ENCODE peak calls at places on chromosome 17, in four cellular contexts. One of them, this sample, is unnamed.

GRCh38 chr17:68290268-68290954 is 516 bp downstream of the SLC16A6 start:
- DNase-seq in activated CD4-positive, alpha-beta T cell treated with anti-CD3 and anti-CD28 coated beads, Interleukin-2, amount 10 ng/mL, durations not matched to agents 7 days and 5 days: peak
- DNase-seq in HuH-7: peak
- DNase-seq in CD8-positive, alpha-beta memory T cell: peak
- DNase-seq in this sample: no peak

GRCh38 chr17:42725143-42725542 is 19.7 kb downstream of the EZH1 start:
- DNase-seq in CD8-positive, alpha-beta memory T cell: no peak
- DNase-seq in activated CD4-positive, alpha-beta T cell treated with anti-CD3 and anti-CD28 coated beads, Interleukin-2, amount 10 ng/mL, durations not matched to agents 7 days and 5 days: no peak
- DNase-seq in HuH-7: no peak
- DNase-seq in this sample: no peak

GRCh38 chr17:13297198-13297597 is 279.4 kb upstream of the ELAC2 start:
- DNase-seq in CD8-positive, alpha-beta memory T cell: no peak
- DNase-seq in HuH-7: peak
- DNase-seq in activated CD4-positive, alpha-beta T cell treated with anti-CD3 and anti-CD28 coated beads, Interleukin-2, amount 10 ng/mL, durations not matched to agents 7 days and 5 days: no peak
- DNase-seq in this sample: no peak

GRCh38 chr17:16423226-16423872 is 8.0 kb downstream of the TRPV2 start:
- DNase-seq in HuH-7: no peak
- DNase-seq in CD8-positive, alpha-beta memory T cell: no peak
- DNase-seq in activated CD4-positive, alpha-beta T cell treated with anti-CD3 and anti-CD28 coated beads, Interleukin-2, amount 10 ng/mL, durations not matched to agents 7 days and 5 days: no peak
- DNase-seq in this sample: no peak

GRCh38 chr17:45107286-45107685 is 25.0 kb downstream of the PLCD3 start:
- DNase-seq in CD8-positive, alpha-beta memory T cell: no peak
- DNase-seq in activated CD4-positive, alpha-beta T cell treated with anti-CD3 and anti-CD28 coated beads, Interleukin-2, amount 10 ng/mL, durations not matched to agents 7 days and 5 days: no peak
- DNase-seq in HuH-7: no peak
- DNase-seq in this sample: no peak

GRCh38 chr17:56754523-56755208 is 79.1 kb downstream of the C17orf67 start:
- DNase-seq in HuH-7: peak
- DNase-seq in CD8-positive, alpha-beta memory T cell: no peak
- DNase-seq in activated CD4-positive, alpha-beta T cell treated with anti-CD3 and anti-CD28 coated beads, Interleukin-2, amount 10 ng/mL, durations not matched to agents 7 days and 5 days: peak
- DNase-seq in this sample: no peak

GRCh38 chr17:78400581-78401240 is 22.3 kb downstream of the PGS1 start:
- DNase-seq in HuH-7: no peak
- DNase-seq in activated CD4-positive, alpha-beta T cell treated with anti-CD3 and anti-CD28 coated beads, Interleukin-2, amount 10 ng/mL, durations not matched to agents 7 days and 5 days: no peak
- DNase-seq in CD8-positive, alpha-beta memory T cell: no peak
- DNase-seq in this sample: no peak

GRCh38 chr17:38761612-38762011 is 9.1 kb downstream of the PSMB3 start:
- DNase-seq in activated CD4-positive, alpha-beta T cell treated with anti-CD3 and anti-CD28 coated beads, Interleukin-2, amount 10 ng/mL, durations not matched to agents 7 days and 5 days: peak
- DNase-seq in CD8-positive, alpha-beta memory T cell: no peak
- DNase-seq in HuH-7: peak
- DNase-seq in this sample: peak

GRCh38 chr17:30203471-30203981 is 32.0 kb downstream of the SLC6A4 start:
- DNase-seq in HuH-7: no peak
- DNase-seq in activated CD4-positive, alpha-beta T cell treated with anti-CD3 and anti-CD28 coated beads, Interleukin-2, amount 10 ng/mL, durations not matched to agents 7 days and 5 days: no peak
- DNase-seq in CD8-positive, alpha-beta memory T cell: no peak
- DNase-seq in this sample: peak

GRCh38 chr17:78532922-78533640 is 44.1 kb downstream of the DNAH17 start:
- DNase-seq in HuH-7: no peak
- DNase-seq in activated CD4-positive, alpha-beta T cell treated with anti-CD3 and anti-CD28 coated beads, Interleukin-2, amount 10 ng/mL, durations not matched to agents 7 days and 5 days: no peak
- DNase-seq in CD8-positive, alpha-beta memory T cell: no peak
- DNase-seq in this sample: no peak

GRCh38 chr17:66803474-66803951 is 31.4 kb upstream of the CACNG5 start:
- DNase-seq in activated CD4-positive, alpha-beta T cell treated with anti-CD3 and anti-CD28 coated beads, Interleukin-2, amount 10 ng/mL, durations not matched to agents 7 days and 5 days: no peak
- DNase-seq in HuH-7: no peak
- DNase-seq in CD8-positive, alpha-beta memory T cell: no peak
- DNase-seq in this sample: no peak

GRCh38 chr17:29833801-29834200 is 96.2 kb downstream of the SSH2 start:
- DNase-seq in CD8-positive, alpha-beta memory T cell: no peak
- DNase-seq in activated CD4-positive, alpha-beta T cell treated with anti-CD3 and anti-CD28 coated beads, Interleukin-2, amount 10 ng/mL, durations not matched to agents 7 days and 5 days: no peak
- DNase-seq in HuH-7: no peak
- DNase-seq in this sample: no peak

GRCh38 chr17:19569785-19570496 is 36.3 kb downstream of the SLC47A1 start:
- DNase-seq in activated CD4-positive, alpha-beta T cell treated with anti-CD3 and anti-CD28 coated beads, Interleukin-2, amount 10 ng/mL, durations not matched to agents 7 days and 5 days: no peak
- DNase-seq in HuH-7: no peak
- DNase-seq in CD8-positive, alpha-beta memory T cell: no peak
- DNase-seq in this sample: no peak

GRCh38 chr17:2181206-2181983 is 122.2 kb downstream of the SMG6 start:
- DNase-seq in CD8-positive, alpha-beta memory T cell: no peak
- DNase-seq in activated CD4-positive, alpha-beta T cell treated with anti-CD3 and anti-CD28 coated beads, Interleukin-2, amount 10 ng/mL, durations not matched to agents 7 days and 5 days: no peak
- DNase-seq in HuH-7: no peak
- DNase-seq in this sample: no peak

GRCh38 chr17:759964-760363 is 7.9 kb upstream of the GEMIN4 start:
- DNase-seq in CD8-positive, alpha-beta memory T cell: no peak
- DNase-seq in HuH-7: no peak
- DNase-seq in activated CD4-positive, alpha-beta T cell treated with anti-CD3 and anti-CD28 coated beads, Interleukin-2, amount 10 ng/mL, durations not matched to agents 7 days and 5 days: no peak
- DNase-seq in this sample: no peak

GRCh38 chr17:10337976-10338375 is 34.8 kb downstream of the MYH13 start:
- DNase-seq in HuH-7: no peak
- DNase-seq in activated CD4-positive, alpha-beta T cell treated with anti-CD3 and anti-CD28 coated beads, Interleukin-2, amount 10 ng/mL, durations not matched to agents 7 days and 5 days: no peak
- DNase-seq in CD8-positive, alpha-beta memory T cell: no peak
- DNase-seq in this sample: no peak

GRCh38 chr17:44781553-44782348 is 23.0 kb downstream of the ADAM11 start:
- DNase-seq in activated CD4-positive, alpha-beta T cell treated with anti-CD3 and anti-CD28 coated beads, Interleukin-2, amount 10 ng/mL, durations not matched to agents 7 days and 5 days: no peak
- DNase-seq in CD8-positive, alpha-beta memory T cell: no peak
- DNase-seq in HuH-7: no peak
- DNase-seq in this sample: no peak

GRCh38 chr17:29617481-29618271 is 5.0 kb downstream of the CORO6 start:
- DNase-seq in CD8-positive, alpha-beta memory T cell: peak
- DNase-seq in activated CD4-positive, alpha-beta T cell treated with anti-CD3 and anti-CD28 coated beads, Interleukin-2, amount 10 ng/mL, durations not matched to agents 7 days and 5 days: peak
- DNase-seq in HuH-7: peak
- DNase-seq in this sample: peak

GRCh38 chr17:56478836-56479447 is 114.6 kb upstream of the NOG start:
- DNase-seq in activated CD4-positive, alpha-beta T cell treated with anti-CD3 and anti-CD28 coated beads, Interleukin-2, amount 10 ng/mL, durations not matched to agents 7 days and 5 days: peak
- DNase-seq in HuH-7: peak
- DNase-seq in CD8-positive, alpha-beta memory T cell: peak
- DNase-seq in this sample: peak

GRCh38 chr17:39036009-39036408 is 68.8 kb upstream of the FBXO47 start:
- DNase-seq in activated CD4-positive, alpha-beta T cell treated with anti-CD3 and anti-CD28 coated beads, Interleukin-2, amount 10 ng/mL, durations not matched to agents 7 days and 5 days: no peak
- DNase-seq in CD8-positive, alpha-beta memory T cell: no peak
- DNase-seq in HuH-7: no peak
- DNase-seq in this sample: peak

GRCh38 chr17:72883351-72883750 is 209.1 kb downstream of the SLC39A11 start:
- DNase-seq in CD8-positive, alpha-beta memory T cell: no peak
- DNase-seq in HuH-7: no peak
- DNase-seq in activated CD4-positive, alpha-beta T cell treated with anti-CD3 and anti-CD28 coated beads, Interleukin-2, amount 10 ng/mL, durations not matched to agents 7 days and 5 days: no peak
- DNase-seq in this sample: no peak

GRCh38 chr17:7922499-7923289 is 6.6 kb upstream of the RNF227 start:
- DNase-seq in activated CD4-positive, alpha-beta T cell treated with anti-CD3 and anti-CD28 coated beads, Interleukin-2, amount 10 ng/mL, durations not matched to agents 7 days and 5 days: peak
- DNase-seq in CD8-positive, alpha-beta memory T cell: peak
- DNase-seq in HuH-7: no peak
- DNase-seq in this sample: no peak

GRCh38 chr17:978110-979093 is 1.2 kb downstream of the NXN start:
- DNase-seq in activated CD4-positive, alpha-beta T cell treated with anti-CD3 and anti-CD28 coated beads, Interleukin-2, amount 10 ng/mL, durations not matched to agents 7 days and 5 days: no peak
- DNase-seq in HuH-7: no peak
- DNase-seq in CD8-positive, alpha-beta memory T cell: peak
- DNase-seq in this sample: no peak

GRCh38 chr17:7440113-7440822 is 956 bp downstream of the FGF11 start:
- DNase-seq in activated CD4-positive, alpha-beta T cell treated with anti-CD3 and anti-CD28 coated beads, Interleukin-2, amount 10 ng/mL, durations not matched to agents 7 days and 5 days: peak
- DNase-seq in CD8-positive, alpha-beta memory T cell: peak
- DNase-seq in HuH-7: no peak
- DNase-seq in this sample: peak

GRCh38 chr17:49497147-49498036 is 2.3 kb downstream of the NGFR start:
- DNase-seq in CD8-positive, alpha-beta memory T cell: no peak
- DNase-seq in activated CD4-positive, alpha-beta T cell treated with anti-CD3 and anti-CD28 coated beads, Interleukin-2, amount 10 ng/mL, durations not matched to agents 7 days and 5 days: no peak
- DNase-seq in HuH-7: peak
- DNase-seq in this sample: no peak